ENCODE peak calls at places on chromosomes 12 and 14, in five cellular contexts. E is CD8-positive, alpha-beta memory T cell; Q is ovary; C is dorsolateral prefrontal cortex; D is aorta. Z is an unnamed sample.

GRCh38 chr12:63302269-63302940 is 151.4 kb upstream of the AVPR1A start:
- DNase-seq in D (no peak), C (no peak), Q (no peak), E (no peak), Z (no peak)

GRCh38 chr12:6769003-6769389 is 2.8 kb downstream of the PTMS start:
- DNase-seq in D (peak), C (no peak), E (no peak), Q (peak), Z (no peak)

GRCh38 chr14:85572021-85572420 is 42.1 kb downstream of the FLRT2 start:
- DNase-seq in C (no peak), Q (no peak), E (no peak), D (no peak), Z (no peak)

GRCh38 chr14:55605793-55606192 is 25.8 kb downstream of the KTN1 start:
- DNase-seq in D (no peak), Q (no peak), C (no peak), E (no peak), Z (no peak)

GRCh38 chr12:96652870-96653269 is 163.5 kb downstream of the CFAP54 start:
- DNase-seq in Q (no peak), D (no peak), C (no peak), E (no peak), Z (no peak)

GRCh38 chr12:122909442-122910288 is 13.7 kb upstream of the VPS37B start:
- DNase-seq in E (no peak), C (peak), D (no peak), Q (no peak), Z (no peak)

GRCh38 chr12:1591029-1591428 is 3.4 kb downstream of the FBXL14 start:
- DNase-seq in E (no peak), Q (no peak), D (no peak), C (no peak), Z (no peak)

GRCh38 chr12:26017484-26018211 is 59.2 kb downstream of the RASSF8 start:
- DNase-seq in D (no peak), E (no peak), Q (no peak), C (no peak), Z (peak)

GRCh38 chr14:99603471-99603933 is 505 bp downstream of the CCDC85C start:
- DNase-seq in E (peak), D (no peak), C (no peak), Q (peak), Z (no peak)

GRCh38 chr14:101460986-101461750 is 100.1 kb upstream of the DIO3 start:
- DNase-seq in C (no peak), E (no peak), Q (no peak), D (peak), Z (no peak)

GRCh38 chr12:27289414-27289813 is 43.2 kb upstream of the BMAL2 start:
- DNase-seq in E (no peak), C (no peak), Q (no peak), D (no peak), Z (no peak)

GRCh38 chr12:132603240-132604107 is 6.9 kb downstream of the LRCOL1 start:
- DNase-seq in Q (no peak), E (no peak), D (no peak), C (no peak), Z (no peak)

GRCh38 chr12:6384499-6385436 is 806 bp downstream of the LTBR start:
- DNase-seq in C (no peak), Q (peak), E (no peak), D (peak), Z (no peak)

GRCh38 chr14:54252072-54252730 is 144.6 kb upstream of the CDKN3 start:
- DNase-seq in D (no peak), E (no peak), C (no peak), Q (no peak), Z (no peak)

GRCh38 chr14:70156602-70157001 is 32.1 kb downstream of the SLC8A3 start:
- DNase-seq in E (no peak), Q (no peak), C (no peak), D (no peak), Z (no peak)

GRCh38 chr14:45085004-45085403 is 1.1 kb downstream of the PRPF39 start:
- DNase-seq in C (no peak), D (no peak), Q (no peak), E (no peak), Z (peak)

GRCh38 chr14:100416921-100417451 is 93.8 kb downstream of the SLC25A47 start:
- DNase-seq in D (peak), C (no peak), Q (no peak), E (no peak), Z (no peak)

GRCh38 chr14:101986953-101987352 is 22.6 kb downstream of the DYNC1H1 start:
- DNase-seq in E (no peak), D (no peak), C (no peak), Q (no peak), Z (no peak)

GRCh38 chr14:78985668-78986073 is 815.5 kb downstream of the NRXN3 start:
- DNase-seq in D (no peak), C (no peak), Q (no peak), E (no peak), Z (no peak)

GRCh38 chr12:65962921-65963883 is 138.9 kb downstream of the HMGA2 start:
- DNase-seq in E (no peak), C (no peak), Q (peak), D (no peak), Z (peak)

GRCh38 chr14:100438678-100439592 is 115.8 kb downstream of the SLC25A47 start:
- DNase-seq in E (no peak), D (no peak), Q (no peak), C (no peak), Z (no peak)

GRCh38 chr12:121512561-121512960 is 68.3 kb downstream of the KDM2B start:
- DNase-seq in Q (peak), D (no peak), C (no peak), E (no peak), Z (no peak)

Z was measured in Karpas-422.